ENCODE peak calls at places on chromosome 14, in five cellular contexts. E, F, R, C and Y are unnamed samples.
A peak's percentile ranks its signal among the peaks of the same experiment; 100 is the strongest.

GRCh38 chr14:90848944-90849731 is 32.9 kb upstream of the TTC7B start:
- DNase-seq in E (no peak), F (no peak), R (no peak), C (no peak), Y (no peak)

GRCh38 chr14:102949062-102949800 is 26.8 kb downstream of the AMN start:
- DNase-seq in E (no peak), F (peak; percentile 66), R (no peak), C (no peak), Y (no peak)

GRCh38 chr14:64563696-64564095 is 13.9 kb downstream of the PPP1R36 start:
- DNase-seq in E (no peak), F (no peak), R (no peak), C (no peak), Y (no peak)

GRCh38 chr14:80621701-80622100 is 319.8 kb downstream of the CEP128 start:
- DNase-seq in E (no peak), F (no peak), R (no peak), C (no peak), Y (no peak)

GRCh38 chr14:103361868-103362267 is 23.3 kb upstream of the MARK3 start:
- DNase-seq in E (no peak), F (no peak), R (no peak), C (no peak), Y (no peak)

GRCh38 chr14:38187475-38187874 is 20.2 kb upstream of the SSTR1 start:
- DNase-seq in E (no peak), F (no peak), R (no peak), C (no peak), Y (no peak)

GRCh38 chr14:85131523-85131922 is 398.4 kb upstream of the FLRT2 start:
- DNase-seq in E (no peak), F (no peak), R (no peak), C (no peak), Y (no peak)

GRCh38 chr14:61033024-61033423 is 52.0 kb downstream of the SLC38A6 start:
- DNase-seq in E (peak; percentile 22), F (no peak), R (no peak), C (no peak), Y (no peak)

GRCh38 chr14:98077176-98077575 is 1194.8 kb downstream of the BCL11B start:
- DNase-seq in E (no peak), F (no peak), R (no peak), C (no peak), Y (no peak)

GRCh38 chr14:93946506-93947170 is 19.5 kb downstream of the FAM181A start:
- DNase-seq in E (no peak), F (no peak), R (no peak), C (no peak), Y (no peak)

GRCh38 chr14:104321151-104322130 is 183.1 kb downstream of the KIF26A start:
- DNase-seq in E (no peak), F (peak; percentile 23), R (no peak), C (no peak), Y (no peak)

GRCh38 chr14:62373889-62374394 is 611.7 kb downstream of the SNAPC1 start:
- DNase-seq in E (no peak), F (no peak), R (no peak), C (no peak), Y (no peak)